ENCODE peak calls at places on chromosomes 5 and 9, in eight cellular contexts. V is psoas muscle, M is cardiac fibroblast, O is A549, B is HFF-Myc, Q is Panc1, T is coronary artery, I is OCI-LY7. N is an unnamed sample.

GRCh38 chr5:14270212-14270702 is 127.1 kb downstream of the TRIO start:
- DNase-seq in V (peak), O (peak), B (peak), M (peak), Q (no peak), T (peak), I (peak), N (peak)

GRCh38 chr5:44809215-44809955 is 638 bp downstream of the MRPS30 start:
- DNase-seq in I (peak), M (peak), B (no peak), Q (no peak), T (peak), O (peak), V (peak), N (peak)

GRCh38 chr9:35816708-35817107 is 1.9 kb upstream of the HINT2 start:
- DNase-seq in O (peak), B (no peak), V (no peak), I (no peak), Q (no peak), M (no peak), T (no peak), N (no peak)

GRCh38 chr9:132090771-132091170 is 11.1 kb upstream of the MED27 start:
- DNase-seq in I (no peak), T (no peak), B (no peak), Q (no peak), V (no peak), O (no peak), M (no peak), N (no peak)

GRCh38 chr5:146662229-146662628 is 146.2 kb upstream of the GPR151 start:
- DNase-seq in B (no peak), Q (no peak), O (peak), I (peak), V (no peak), M (peak), T (no peak), N (peak)

GRCh38 chr5:4815002-4815401 is 325.1 kb upstream of the ADAMTS16 start:
- DNase-seq in O (no peak), Q (no peak), V (no peak), M (no peak), I (no peak), B (no peak), T (no peak), N (no peak)

GRCh38 chr5:57420821-57421220 is 61.8 kb downstream of the ACTBL2 start:
- DNase-seq in V (no peak), O (no peak), Q (no peak), I (no peak), M (no peak), B (no peak), T (no peak), N (no peak)

GRCh38 chr5:43073597-43074546 is 33.8 kb upstream of the ANXA2R start:
- DNase-seq in B (no peak), M (peak), O (peak), I (peak), Q (peak), V (no peak), T (no peak), N (peak)

GRCh38 chr5:55438931-55439477 is 95.8 kb downstream of the PLPP1 start:
- DNase-seq in Q (no peak), M (peak), I (no peak), O (peak), B (no peak), V (no peak), T (no peak), N (no peak)

GRCh38 chr9:93505518-93506123 is 52.2 kb upstream of the FAM120AOS start:
- DNase-seq in M (no peak), O (no peak), Q (no peak), V (no peak), B (no peak), I (no peak), T (no peak), N (no peak)

GRCh38 chr5:60161340-60161934 is 267.9 kb upstream of the PDE4D start:
- DNase-seq in T (no peak), O (peak), B (no peak), Q (peak), I (peak), V (no peak), M (peak), N (peak)

DNA sequence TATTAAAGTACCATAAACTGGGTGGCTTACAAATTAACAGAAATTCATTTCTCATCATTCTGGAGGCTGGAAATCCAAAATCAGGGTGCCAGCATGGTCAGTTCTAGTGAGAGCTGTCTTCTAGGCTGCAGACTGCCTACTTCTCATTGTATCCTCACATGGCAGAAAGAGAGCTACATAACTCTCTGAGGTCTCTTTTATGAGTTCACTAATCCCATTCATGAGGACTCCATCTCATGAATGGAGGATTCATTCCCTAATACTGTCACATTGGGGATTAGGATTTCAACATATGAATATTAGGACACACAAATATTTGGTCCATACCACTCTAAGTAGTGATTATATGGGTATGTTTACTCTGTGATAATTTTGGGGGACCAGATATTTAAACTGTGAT is 84.0 kb downstream of the ERP44 start:
- DNase-seq in B (no peak), T (no peak), V (no peak), Q (no peak), O (no peak), M (no peak), I (no peak), N (no peak)
- H3K4me3 ChIP-seq in B (no peak), T (no peak), V (no peak), Q (no peak), O (no peak), M (no peak), I (no peak), N (no peak)

GRCh38 chr9:120915854-120916495 is 10.6 kb downstream of the TRAF1 start:
- DNase-seq in B (no peak), V (no peak), Q (no peak), M (no peak), T (no peak), I (peak), O (no peak), N (peak)

GRCh38 chr9:120917285-120917684 is 9.3 kb downstream of the TRAF1 start:
- DNase-seq in I (no peak), Q (no peak), V (no peak), O (no peak), T (no peak), M (no peak), B (no peak), N (no peak)

GRCh38 chr9:120917989-120918630 is 8.5 kb downstream of the TRAF1 start:
- DNase-seq in M (no peak), V (no peak), Q (no peak), B (no peak), O (no peak), I (no peak), T (no peak), N (no peak)

GRCh38 chr9:120914953-120915352 is 11.6 kb downstream of the TRAF1 start:
- DNase-seq in Q (no peak), T (no peak), I (no peak), B (no peak), M (no peak), V (no peak), O (no peak), N (no peak)

DNA sequence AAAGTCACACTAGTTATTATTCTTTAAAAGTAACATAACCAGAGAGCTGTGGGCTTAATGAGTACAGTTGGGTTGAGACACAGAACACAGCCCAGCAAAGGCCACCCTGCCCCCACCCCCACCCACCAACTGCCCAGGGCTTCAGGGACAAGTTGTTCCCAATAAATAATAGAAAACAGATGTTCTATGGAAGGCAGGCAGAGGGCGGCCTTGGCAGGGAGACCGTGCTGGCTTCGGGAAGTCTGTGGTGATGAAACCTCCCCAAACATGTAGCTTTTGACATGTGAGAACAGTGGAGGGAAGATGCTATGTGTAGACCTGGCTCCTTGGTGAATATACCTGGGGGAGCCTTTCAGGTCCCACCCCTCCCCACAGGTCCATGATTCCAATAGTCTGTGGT is 10.0 kb downstream of the TRAF1 start:
- DNase-seq in I (no peak), V (peak), B (no peak), Q (no peak), M (peak), O (no peak), T (peak), N (no peak)
- TF ChIP-seq CTCF in I (no peak), V (no peak), B (no peak), Q (no peak), M (peak), O (no peak), T (no peak), N (no peak)

GRCh38 chr5:647727-648126 is 35.6 kb downstream of the CEP72 start:
- DNase-seq in I (no peak), Q (no peak), M (no peak), O (no peak), B (no peak), T (no peak), V (no peak), N (no peak)
- H3K4me3 ChIP-seq in I (no peak), Q (no peak), M (no peak), O (no peak), B (no peak), T (no peak), V (no peak), N (no peak)

GRCh38 chr9:74281674-74282073 is 215.5 kb upstream of the RORB start:
- DNase-seq in B (no peak), Q (no peak), M (no peak), I (peak), V (no peak), T (no peak), O (peak), N (peak)
- TF ChIP-seq CTCF in B (no peak), Q (peak), M (no peak), I (peak), V (no peak), T (no peak), O (no peak), N (peak)

GRCh38 chr5:168740055-168740820 is 161.1 kb upstream of the PANK3 start:
- DNase-seq in V (no peak), B (no peak), T (peak), M (peak), I (no peak), Q (no peak), O (no peak), N (no peak)

GRCh38 chr5:168746893-168747640 is 167.9 kb upstream of the PANK3 start:
- DNase-seq in B (no peak), T (peak), M (no peak), Q (no peak), O (peak), I (no peak), V (no peak), N (no peak)

GRCh38 chr5:168747987-168748777 is 169.0 kb upstream of the PANK3 start:
- DNase-seq in T (peak), I (peak), O (peak), V (no peak), M (peak), B (no peak), Q (peak), N (peak)

GRCh38 chr5:168740821-168741213 is 161.6 kb upstream of the PANK3 start:
- DNase-seq in B (no peak), O (no peak), I (no peak), T (peak), Q (no peak), M (no peak), V (no peak), N (no peak)

GRCh38 chr5:168743617-168744016 is 164.4 kb upstream of the PANK3 start:
- DNase-seq in O (no peak), M (no peak), T (no peak), Q (no peak), V (no peak), I (no peak), B (no peak), N (no peak)
- H3K4me3 ChIP-seq in O (no peak), M (no peak), T (no peak), Q (no peak), V (no peak), I (no peak), B (no peak), N (no peak)

N was measured in GM12865.